ENCODE peak calls at places on chromosome 20, in ten cellular contexts. One of them, this sample, is unnamed.

GRCh38 chr20:49813305-49813974 is 812 bp downstream of the SLC9A8 start:
- DNase-seq in T-helper 2 cell: no peak
- DNase-seq in stimulated activated CD4-positive, alpha-beta T cell treated with anti-CD3 and anti-CD28 coated beads, Interleukin-2, amount 100 ng/mL, for 48 hours: no peak
- DNase-seq in foreskin keratinocyte: no peak
- DNase-seq in heart left ventricle: no peak
- DNase-seq in activated CD4-positive, alpha-beta T cell treated with anti-CD3 and anti-CD28 coated beads for 1 hour: no peak
- DNase-seq in globus pallidus: no peak
- DNase-seq in Ammon's horn: no peak
- DNase-seq in T-cell: no peak
- DNase-seq in lung: no peak
- DNase-seq in this sample: no peak

GRCh38 chr20:4112490-4113420 is 97.4 kb upstream of the RNF24 start:
- DNase-seq in T-helper 2 cell: no peak
- DNase-seq in stimulated activated CD4-positive, alpha-beta T cell treated with anti-CD3 and anti-CD28 coated beads, Interleukin-2, amount 100 ng/mL, for 48 hours: no peak
- DNase-seq in foreskin keratinocyte: peak; percentile 37
- DNase-seq in heart left ventricle: no peak
- DNase-seq in activated CD4-positive, alpha-beta T cell treated with anti-CD3 and anti-CD28 coated beads for 1 hour: no peak
- DNase-seq in globus pallidus: peak; percentile 31
- DNase-seq in Ammon's horn: peak; percentile 45
- DNase-seq in T-cell: no peak
- DNase-seq in lung: peak; percentile 55
- DNase-seq in this sample: no peak

GRCh38 chr20:4299773-4300172 is 284.4 kb upstream of the RNF24 start:
- DNase-seq in T-helper 2 cell: no peak
- DNase-seq in stimulated activated CD4-positive, alpha-beta T cell treated with anti-CD3 and anti-CD28 coated beads, Interleukin-2, amount 100 ng/mL, for 48 hours: no peak
- DNase-seq in foreskin keratinocyte: no peak
- DNase-seq in heart left ventricle: no peak
- DNase-seq in activated CD4-positive, alpha-beta T cell treated with anti-CD3 and anti-CD28 coated beads for 1 hour: no peak
- DNase-seq in globus pallidus: no peak
- DNase-seq in Ammon's horn: no peak
- DNase-seq in T-cell: no peak
- DNase-seq in lung: no peak
- DNase-seq in this sample: no peak

GRCh38 chr20:41386502-41387427 is 20.1 kb upstream of the EMILIN3 start:
- DNase-seq in T-helper 2 cell: no peak
- DNase-seq in stimulated activated CD4-positive, alpha-beta T cell treated with anti-CD3 and anti-CD28 coated beads, Interleukin-2, amount 100 ng/mL, for 48 hours: no peak
- DNase-seq in foreskin keratinocyte: no peak
- DNase-seq in heart left ventricle: peak; percentile 72
- DNase-seq in activated CD4-positive, alpha-beta T cell treated with anti-CD3 and anti-CD28 coated beads for 1 hour: no peak
- DNase-seq in globus pallidus: no peak
- DNase-seq in Ammon's horn: no peak
- DNase-seq in T-cell: no peak
- DNase-seq in lung: no peak
- DNase-seq in this sample: no peak

GRCh38 chr20:18750735-18751134 is 62.8 kb upstream of the SCP2D1 start:
- DNase-seq in T-helper 2 cell: no peak
- DNase-seq in stimulated activated CD4-positive, alpha-beta T cell treated with anti-CD3 and anti-CD28 coated beads, Interleukin-2, amount 100 ng/mL, for 48 hours: no peak
- DNase-seq in foreskin keratinocyte: no peak
- DNase-seq in heart left ventricle: no peak
- DNase-seq in activated CD4-positive, alpha-beta T cell treated with anti-CD3 and anti-CD28 coated beads for 1 hour: no peak
- DNase-seq in globus pallidus: no peak
- DNase-seq in Ammon's horn: no peak
- DNase-seq in T-cell: no peak
- DNase-seq in lung: no peak
- DNase-seq in this sample: no peak

GRCh38 chr20:24783631-24784492 is 165.2 kb upstream of the CST7 start:
- DNase-seq in T-helper 2 cell: no peak
- DNase-seq in stimulated activated CD4-positive, alpha-beta T cell treated with anti-CD3 and anti-CD28 coated beads, Interleukin-2, amount 100 ng/mL, for 48 hours: no peak
- DNase-seq in foreskin keratinocyte: no peak
- DNase-seq in heart left ventricle: no peak
- DNase-seq in activated CD4-positive, alpha-beta T cell treated with anti-CD3 and anti-CD28 coated beads for 1 hour: no peak
- DNase-seq in globus pallidus: no peak
- DNase-seq in Ammon's horn: no peak
- DNase-seq in T-cell: no peak
- DNase-seq in lung: no peak
- DNase-seq in this sample: no peak

GRCh38 chr20:34085544-34086040 is 26.5 kb downstream of the EIF2S2 start:
- DNase-seq in T-helper 2 cell: no peak
- DNase-seq in stimulated activated CD4-positive, alpha-beta T cell treated with anti-CD3 and anti-CD28 coated beads, Interleukin-2, amount 100 ng/mL, for 48 hours: no peak
- DNase-seq in foreskin keratinocyte: no peak
- DNase-seq in heart left ventricle: no peak
- DNase-seq in activated CD4-positive, alpha-beta T cell treated with anti-CD3 and anti-CD28 coated beads for 1 hour: no peak
- DNase-seq in globus pallidus: no peak
- DNase-seq in Ammon's horn: no peak
- DNase-seq in T-cell: no peak
- DNase-seq in lung: no peak
- DNase-seq in this sample: no peak

GRCh38 chr20:41135187-41135887 is 2.0 kb upstream of the PLCG1 start:
- DNase-seq in T-helper 2 cell: peak; percentile 44
- DNase-seq in stimulated activated CD4-positive, alpha-beta T cell treated with anti-CD3 and anti-CD28 coated beads, Interleukin-2, amount 100 ng/mL, for 48 hours: peak; percentile 57
- DNase-seq in foreskin keratinocyte: peak; percentile 49
- DNase-seq in heart left ventricle: peak; percentile 71
- DNase-seq in activated CD4-positive, alpha-beta T cell treated with anti-CD3 and anti-CD28 coated beads for 1 hour: peak; percentile 52
- DNase-seq in globus pallidus: no peak
- DNase-seq in Ammon's horn: peak; percentile 59
- DNase-seq in T-cell: peak; percentile 59
- DNase-seq in lung: no peak
- DNase-seq in this sample: peak; percentile 67

GRCh38 chr20:36155991-36156390 is 1.5 kb downstream of the EPB41L1 start:
- DNase-seq in T-helper 2 cell: no peak
- DNase-seq in stimulated activated CD4-positive, alpha-beta T cell treated with anti-CD3 and anti-CD28 coated beads, Interleukin-2, amount 100 ng/mL, for 48 hours: no peak
- DNase-seq in foreskin keratinocyte: no peak
- DNase-seq in heart left ventricle: peak; percentile 52
- DNase-seq in activated CD4-positive, alpha-beta T cell treated with anti-CD3 and anti-CD28 coated beads for 1 hour: no peak
- DNase-seq in globus pallidus: peak; percentile 77
- DNase-seq in Ammon's horn: peak; percentile 76
- DNase-seq in T-cell: no peak
- DNase-seq in lung: no peak
- DNase-seq in this sample: no peak

GRCh38 chr20:36030143-36030542 is 61.8 kb downstream of the CNBD2 start:
- DNase-seq in T-helper 2 cell: no peak
- DNase-seq in stimulated activated CD4-positive, alpha-beta T cell treated with anti-CD3 and anti-CD28 coated beads, Interleukin-2, amount 100 ng/mL, for 48 hours: no peak
- DNase-seq in foreskin keratinocyte: no peak
- DNase-seq in heart left ventricle: no peak
- DNase-seq in activated CD4-positive, alpha-beta T cell treated with anti-CD3 and anti-CD28 coated beads for 1 hour: no peak
- DNase-seq in globus pallidus: no peak
- DNase-seq in Ammon's horn: no peak
- DNase-seq in T-cell: no peak
- DNase-seq in lung: no peak
- DNase-seq in this sample: no peak

GRCh38 chr20:11958852-11959251 is 41.2 kb downstream of the BTBD3 start:
- DNase-seq in T-helper 2 cell: no peak
- DNase-seq in stimulated activated CD4-positive, alpha-beta T cell treated with anti-CD3 and anti-CD28 coated beads, Interleukin-2, amount 100 ng/mL, for 48 hours: no peak
- DNase-seq in foreskin keratinocyte: no peak
- DNase-seq in heart left ventricle: no peak
- DNase-seq in activated CD4-positive, alpha-beta T cell treated with anti-CD3 and anti-CD28 coated beads for 1 hour: no peak
- DNase-seq in globus pallidus: no peak
- DNase-seq in Ammon's horn: no peak
- DNase-seq in T-cell: no peak
- DNase-seq in lung: no peak
- DNase-seq in this sample: no peak

GRCh38 chr20:41697861-41698559 is 79.8 kb upstream of the CHD6 start:
- DNase-seq in T-helper 2 cell: no peak
- DNase-seq in stimulated activated CD4-positive, alpha-beta T cell treated with anti-CD3 and anti-CD28 coated beads, Interleukin-2, amount 100 ng/mL, for 48 hours: no peak
- DNase-seq in foreskin keratinocyte: peak; percentile 20
- DNase-seq in heart left ventricle: no peak
- DNase-seq in activated CD4-positive, alpha-beta T cell treated with anti-CD3 and anti-CD28 coated beads for 1 hour: no peak
- DNase-seq in globus pallidus: no peak
- DNase-seq in Ammon's horn: peak; percentile 25
- DNase-seq in T-cell: no peak
- DNase-seq in lung: no peak
- DNase-seq in this sample: peak; percentile 51

GRCh38 chr20:34703061-34703572 is 1.0 kb upstream of the TP53INP2 start:
- DNase-seq in T-helper 2 cell: no peak
- DNase-seq in stimulated activated CD4-positive, alpha-beta T cell treated with anti-CD3 and anti-CD28 coated beads, Interleukin-2, amount 100 ng/mL, for 48 hours: no peak
- DNase-seq in foreskin keratinocyte: no peak
- DNase-seq in heart left ventricle: no peak
- DNase-seq in activated CD4-positive, alpha-beta T cell treated with anti-CD3 and anti-CD28 coated beads for 1 hour: no peak
- DNase-seq in globus pallidus: no peak
- DNase-seq in Ammon's horn: no peak
- DNase-seq in T-cell: no peak
- DNase-seq in lung: no peak
- DNase-seq in this sample: no peak

GRCh38 chr20:46004187-46004586 is 4.5 kb upstream of the MMP9 start:
- DNase-seq in T-helper 2 cell: no peak
- DNase-seq in stimulated activated CD4-positive, alpha-beta T cell treated with anti-CD3 and anti-CD28 coated beads, Interleukin-2, amount 100 ng/mL, for 48 hours: no peak
- DNase-seq in foreskin keratinocyte: no peak
- DNase-seq in heart left ventricle: no peak
- DNase-seq in activated CD4-positive, alpha-beta T cell treated with anti-CD3 and anti-CD28 coated beads for 1 hour: no peak
- DNase-seq in globus pallidus: no peak
- DNase-seq in Ammon's horn: peak; percentile 39
- DNase-seq in T-cell: no peak
- DNase-seq in lung: no peak
- DNase-seq in this sample: no peak

GRCh38 chr20:58715709-58716475 is 23.3 kb downstream of the NPEPL1 start:
- DNase-seq in T-helper 2 cell: no peak
- DNase-seq in stimulated activated CD4-positive, alpha-beta T cell treated with anti-CD3 and anti-CD28 coated beads, Interleukin-2, amount 100 ng/mL, for 48 hours: no peak
- DNase-seq in foreskin keratinocyte: no peak
- DNase-seq in heart left ventricle: peak; percentile 39
- DNase-seq in activated CD4-positive, alpha-beta T cell treated with anti-CD3 and anti-CD28 coated beads for 1 hour: peak; percentile 2
- DNase-seq in globus pallidus: no peak
- DNase-seq in Ammon's horn: no peak
- DNase-seq in T-cell: no peak
- DNase-seq in lung: peak; percentile 26
- DNase-seq in this sample: no peak

GRCh38 chr20:38498909-38499308 is 26.3 kb downstream of the RALGAPB start:
- DNase-seq in T-helper 2 cell: no peak
- DNase-seq in stimulated activated CD4-positive, alpha-beta T cell treated with anti-CD3 and anti-CD28 coated beads, Interleukin-2, amount 100 ng/mL, for 48 hours: no peak
- DNase-seq in foreskin keratinocyte: peak; percentile 20
- DNase-seq in heart left ventricle: no peak
- DNase-seq in activated CD4-positive, alpha-beta T cell treated with anti-CD3 and anti-CD28 coated beads for 1 hour: no peak
- DNase-seq in globus pallidus: no peak
- DNase-seq in Ammon's horn: no peak
- DNase-seq in T-cell: no peak
- DNase-seq in lung: no peak
- DNase-seq in this sample: peak; percentile 27

GRCh38 chr20:36793294-36794115 is 19.9 kb upstream of the DSN1 start:
- DNase-seq in T-helper 2 cell: no peak
- DNase-seq in stimulated activated CD4-positive, alpha-beta T cell treated with anti-CD3 and anti-CD28 coated beads, Interleukin-2, amount 100 ng/mL, for 48 hours: no peak
- DNase-seq in foreskin keratinocyte: no peak
- DNase-seq in heart left ventricle: no peak
- DNase-seq in activated CD4-positive, alpha-beta T cell treated with anti-CD3 and anti-CD28 coated beads for 1 hour: no peak
- DNase-seq in globus pallidus: no peak
- DNase-seq in Ammon's horn: no peak
- DNase-seq in T-cell: no peak
- DNase-seq in lung: no peak
- DNase-seq in this sample: no peak

GRCh38 chr20:11178946-11179654 is 505.3 kb upstream of the JAG1 start:
- DNase-seq in T-helper 2 cell: no peak
- DNase-seq in stimulated activated CD4-positive, alpha-beta T cell treated with anti-CD3 and anti-CD28 coated beads, Interleukin-2, amount 100 ng/mL, for 48 hours: no peak
- DNase-seq in foreskin keratinocyte: peak; percentile 99
- DNase-seq in heart left ventricle: no peak
- DNase-seq in activated CD4-positive, alpha-beta T cell treated with anti-CD3 and anti-CD28 coated beads for 1 hour: no peak
- DNase-seq in globus pallidus: no peak
- DNase-seq in Ammon's horn: no peak
- DNase-seq in T-cell: no peak
- DNase-seq in lung: no peak
- DNase-seq in this sample: peak; percentile 92

GRCh38 chr20:58432190-58432954 is 43.3 kb downstream of the VAPB start:
- DNase-seq in T-helper 2 cell: no peak
- DNase-seq in stimulated activated CD4-positive, alpha-beta T cell treated with anti-CD3 and anti-CD28 coated beads, Interleukin-2, amount 100 ng/mL, for 48 hours: no peak
- DNase-seq in foreskin keratinocyte: no peak
- DNase-seq in heart left ventricle: no peak
- DNase-seq in activated CD4-positive, alpha-beta T cell treated with anti-CD3 and anti-CD28 coated beads for 1 hour: no peak
- DNase-seq in globus pallidus: no peak
- DNase-seq in Ammon's horn: no peak
- DNase-seq in T-cell: no peak
- DNase-seq in lung: no peak
- DNase-seq in this sample: no peak

GRCh38 chr20:24989162-24989561 is 3.4 kb downstream of the APMAP start:
- DNase-seq in T-helper 2 cell: no peak
- DNase-seq in stimulated activated CD4-positive, alpha-beta T cell treated with anti-CD3 and anti-CD28 coated beads, Interleukin-2, amount 100 ng/mL, for 48 hours: no peak
- DNase-seq in foreskin keratinocyte: no peak
- DNase-seq in heart left ventricle: no peak
- DNase-seq in activated CD4-positive, alpha-beta T cell treated with anti-CD3 and anti-CD28 coated beads for 1 hour: no peak
- DNase-seq in globus pallidus: no peak
- DNase-seq in Ammon's horn: peak; percentile 60
- DNase-seq in T-cell: no peak
- DNase-seq in lung: no peak
- DNase-seq in this sample: no peak

GRCh38 chr20:61599061-61599930 is 347.2 kb downstream of the CDH4 start:
- DNase-seq in T-helper 2 cell: no peak
- DNase-seq in stimulated activated CD4-positive, alpha-beta T cell treated with anti-CD3 and anti-CD28 coated beads, Interleukin-2, amount 100 ng/mL, for 48 hours: no peak
- DNase-seq in foreskin keratinocyte: no peak
- DNase-seq in heart left ventricle: peak; percentile 35
- DNase-seq in activated CD4-positive, alpha-beta T cell treated with anti-CD3 and anti-CD28 coated beads for 1 hour: no peak
- DNase-seq in globus pallidus: no peak
- DNase-seq in Ammon's horn: no peak
- DNase-seq in T-cell: no peak
- DNase-seq in lung: no peak
- DNase-seq in this sample: no peak

GRCh38 chr20:62605996-62606395 is 36.3 kb upstream of the SLCO4A1 start:
- DNase-seq in T-helper 2 cell: no peak
- DNase-seq in stimulated activated CD4-positive, alpha-beta T cell treated with anti-CD3 and anti-CD28 coated beads, Interleukin-2, amount 100 ng/mL, for 48 hours: no peak
- DNase-seq in foreskin keratinocyte: no peak
- DNase-seq in heart left ventricle: peak; percentile 56
- DNase-seq in activated CD4-positive, alpha-beta T cell treated with anti-CD3 and anti-CD28 coated beads for 1 hour: no peak
- DNase-seq in globus pallidus: no peak
- DNase-seq in Ammon's horn: no peak
- DNase-seq in T-cell: no peak
- DNase-seq in lung: no peak
- DNase-seq in this sample: no peak

GRCh38 chr20:36591281-36591680 is 14.3 kb upstream of the RAB5IF start:
- DNase-seq in T-helper 2 cell: no peak
- DNase-seq in stimulated activated CD4-positive, alpha-beta T cell treated with anti-CD3 and anti-CD28 coated beads, Interleukin-2, amount 100 ng/mL, for 48 hours: no peak
- DNase-seq in foreskin keratinocyte: no peak
- DNase-seq in heart left ventricle: no peak
- DNase-seq in activated CD4-positive, alpha-beta T cell treated with anti-CD3 and anti-CD28 coated beads for 1 hour: no peak
- DNase-seq in globus pallidus: no peak
- DNase-seq in Ammon's horn: no peak
- DNase-seq in T-cell: no peak
- DNase-seq in lung: no peak
- DNase-seq in this sample: no peak